ENCODE peak calls at places on chromosomes 13 and 19, in ten cellular contexts. One of them, this sample, is unnamed.
A peak's percentile ranks its signal among the peaks of the same experiment; 100 is the strongest.

GRCh38 chr13:38394777-38395504 is 45.3 kb downstream of the UFM1 start:
- DNase-seq in ascending aorta: no peak
- DNase-seq in thoracic aorta: no peak
- DNase-seq in spleen: no peak
- DNase-seq in ovary: no peak
- DNase-seq in AG04450: no peak
- DNase-seq in NB4: no peak
- DNase-seq in mucosa of descending colon: no peak
- DNase-seq in fibroblast of pulmonary artery: no peak
- DNase-seq in brain microvascular endothelial cell: no peak
- DNase-seq in this sample: no peak

GRCh38 chr13:44305845-44306244 is 67.8 kb upstream of the SERP2 start:
- DNase-seq in ascending aorta: no peak
- DNase-seq in thoracic aorta: no peak
- DNase-seq in spleen: no peak
- DNase-seq in ovary: no peak
- DNase-seq in AG04450: no peak
- DNase-seq in NB4: no peak
- DNase-seq in mucosa of descending colon: no peak
- DNase-seq in fibroblast of pulmonary artery: no peak
- DNase-seq in brain microvascular endothelial cell: no peak
- DNase-seq in this sample: no peak

GRCh38 chr19:10510301-10510802 is 6.9 kb downstream of the S1PR5 start:
- DNase-seq in ascending aorta: no peak
- DNase-seq in thoracic aorta: no peak
- DNase-seq in spleen: no peak
- DNase-seq in ovary: no peak
- DNase-seq in AG04450: no peak
- DNase-seq in NB4: peak; percentile 67
- DNase-seq in mucosa of descending colon: no peak
- DNase-seq in fibroblast of pulmonary artery: no peak
- DNase-seq in brain microvascular endothelial cell: no peak
- DNase-seq in this sample: no peak

GRCh38 chr13:44825951-44826350 is 163.3 kb downstream of the NUFIP1 start:
- DNase-seq in ascending aorta: no peak
- DNase-seq in thoracic aorta: no peak
- DNase-seq in spleen: no peak
- DNase-seq in ovary: no peak
- DNase-seq in AG04450: no peak
- DNase-seq in NB4: no peak
- DNase-seq in mucosa of descending colon: no peak
- DNase-seq in fibroblast of pulmonary artery: no peak
- DNase-seq in brain microvascular endothelial cell: no peak
- DNase-seq in this sample: no peak

GRCh38 chr19:38528213-38528755 is 89.5 kb downstream of the MAP4K1 start:
- DNase-seq in ascending aorta: no peak
- DNase-seq in thoracic aorta: no peak
- DNase-seq in spleen: no peak
- DNase-seq in ovary: no peak
- DNase-seq in AG04450: no peak
- DNase-seq in NB4: no peak
- DNase-seq in mucosa of descending colon: no peak
- DNase-seq in fibroblast of pulmonary artery: no peak
- DNase-seq in brain microvascular endothelial cell: no peak
- DNase-seq in this sample: no peak

GRCh38 chr13:107767119-107767518 is 448.2 kb downstream of the LIG4 start:
- DNase-seq in ascending aorta: no peak
- DNase-seq in thoracic aorta: no peak
- DNase-seq in spleen: no peak
- DNase-seq in ovary: no peak
- DNase-seq in AG04450: no peak
- DNase-seq in NB4: no peak
- DNase-seq in mucosa of descending colon: no peak
- DNase-seq in fibroblast of pulmonary artery: no peak
- DNase-seq in brain microvascular endothelial cell: no peak
- DNase-seq in this sample: peak; percentile 4

GRCh38 chr19:46202426-46202825 is 27.1 kb upstream of the IGFL1 start:
- DNase-seq in ascending aorta: no peak
- DNase-seq in thoracic aorta: no peak
- DNase-seq in spleen: no peak
- DNase-seq in ovary: no peak
- DNase-seq in AG04450: no peak
- DNase-seq in NB4: no peak
- DNase-seq in mucosa of descending colon: no peak
- DNase-seq in fibroblast of pulmonary artery: no peak
- DNase-seq in brain microvascular endothelial cell: no peak
- DNase-seq in this sample: no peak

GRCh38 chr13:99803141-99803540 is 168.4 kb downstream of the ZIC5 start:
- DNase-seq in ascending aorta: no peak
- DNase-seq in thoracic aorta: no peak
- DNase-seq in spleen: no peak
- DNase-seq in ovary: no peak
- DNase-seq in AG04450: no peak
- DNase-seq in NB4: no peak
- DNase-seq in mucosa of descending colon: no peak
- DNase-seq in fibroblast of pulmonary artery: no peak
- DNase-seq in brain microvascular endothelial cell: no peak
- DNase-seq in this sample: no peak

GRCh38 chr13:112768795-112769411 is 79.1 kb downstream of the ATP11A start:
- DNase-seq in ascending aorta: no peak
- DNase-seq in thoracic aorta: no peak
- DNase-seq in spleen: no peak
- DNase-seq in ovary: no peak
- DNase-seq in AG04450: no peak
- DNase-seq in NB4: no peak
- DNase-seq in mucosa of descending colon: no peak
- DNase-seq in fibroblast of pulmonary artery: no peak
- DNase-seq in brain microvascular endothelial cell: no peak
- DNase-seq in this sample: no peak

GRCh38 chr19:15181394-15181793 is 19.4 kb downstream of the NOTCH3 start:
- DNase-seq in ascending aorta: no peak
- DNase-seq in thoracic aorta: no peak
- DNase-seq in spleen: no peak
- DNase-seq in ovary: no peak
- DNase-seq in AG04450: no peak
- DNase-seq in NB4: no peak
- DNase-seq in mucosa of descending colon: no peak
- DNase-seq in fibroblast of pulmonary artery: no peak
- DNase-seq in brain microvascular endothelial cell: no peak
- DNase-seq in this sample: no peak

GRCh38 chr13:85247780-85248179 is 551.4 kb downstream of the SLITRK6 start:
- DNase-seq in ascending aorta: no peak
- DNase-seq in thoracic aorta: no peak
- DNase-seq in spleen: no peak
- DNase-seq in ovary: no peak
- DNase-seq in AG04450: no peak
- DNase-seq in NB4: no peak
- DNase-seq in mucosa of descending colon: no peak
- DNase-seq in fibroblast of pulmonary artery: no peak
- DNase-seq in brain microvascular endothelial cell: no peak
- DNase-seq in this sample: no peak

GRCh38 chr19:7859766-7860165 is 14.4 kb downstream of the PRR36 start:
- DNase-seq in ascending aorta: no peak
- DNase-seq in thoracic aorta: no peak
- DNase-seq in spleen: peak; percentile 40
- DNase-seq in ovary: no peak
- DNase-seq in AG04450: no peak
- DNase-seq in NB4: no peak
- DNase-seq in mucosa of descending colon: no peak
- DNase-seq in fibroblast of pulmonary artery: no peak
- DNase-seq in brain microvascular endothelial cell: no peak
- DNase-seq in this sample: no peak

GRCh38 chr13:39273953-39274352 is 235.7 kb downstream of the NHLRC3 start:
- DNase-seq in ascending aorta: no peak
- DNase-seq in thoracic aorta: no peak
- DNase-seq in spleen: no peak
- DNase-seq in ovary: no peak
- DNase-seq in AG04450: no peak
- DNase-seq in NB4: peak; percentile 46
- DNase-seq in mucosa of descending colon: no peak
- DNase-seq in fibroblast of pulmonary artery: peak; percentile 40
- DNase-seq in brain microvascular endothelial cell: no peak
- DNase-seq in this sample: no peak

GRCh38 chr13:113506025-113506685 is 15.6 kb upstream of the DCUN1D2 start:
- DNase-seq in ascending aorta: no peak
- DNase-seq in thoracic aorta: no peak
- DNase-seq in spleen: no peak
- DNase-seq in ovary: no peak
- DNase-seq in AG04450: no peak
- DNase-seq in NB4: peak; percentile 85
- DNase-seq in mucosa of descending colon: no peak
- DNase-seq in fibroblast of pulmonary artery: no peak
- DNase-seq in brain microvascular endothelial cell: no peak
- DNase-seq in this sample: no peak

GRCh38 chr19:17687141-17687856 is 855 bp downstream of the UNC13A start:
- DNase-seq in ascending aorta: no peak
- DNase-seq in thoracic aorta: no peak
- DNase-seq in spleen: no peak
- DNase-seq in ovary: no peak
- DNase-seq in AG04450: no peak
- DNase-seq in NB4: no peak
- DNase-seq in mucosa of descending colon: no peak
- DNase-seq in fibroblast of pulmonary artery: no peak
- DNase-seq in brain microvascular endothelial cell: no peak
- DNase-seq in this sample: no peak

GRCh38 chr13:30305456-30305855 is 1.9 kb downstream of the KATNAL1 start:
- DNase-seq in ascending aorta: no peak
- DNase-seq in thoracic aorta: no peak
- DNase-seq in spleen: no peak
- DNase-seq in ovary: no peak
- DNase-seq in AG04450: no peak
- DNase-seq in NB4: no peak
- DNase-seq in mucosa of descending colon: no peak
- DNase-seq in fibroblast of pulmonary artery: no peak
- DNase-seq in brain microvascular endothelial cell: no peak
- DNase-seq in this sample: no peak
- H3K4me3 ChIP-seq in ascending aorta: peak overlapping the region; percentile 93
- H3K4me3 ChIP-seq in thoracic aorta: peak overlapping the region; percentile 97
- H3K4me3 ChIP-seq in spleen: no peak overlapping the region
- H3K4me3 ChIP-seq in ovary: peak overlapping the region; percentile 96
- H3K4me3 ChIP-seq in AG04450: peak overlapping the region; percentile 90
- H3K4me3 ChIP-seq in NB4: peak overlapping the region; percentile 76
- H3K4me3 ChIP-seq in mucosa of descending colon: no peak overlapping the region
- H3K4me3 ChIP-seq in fibroblast of pulmonary artery: peak overlapping the region; percentile 78
- H3K4me3 ChIP-seq in brain microvascular endothelial cell: no peak overlapping the region
- H3K4me3 ChIP-seq in this sample: peak overlapping the region; percentile 84

DNA sequence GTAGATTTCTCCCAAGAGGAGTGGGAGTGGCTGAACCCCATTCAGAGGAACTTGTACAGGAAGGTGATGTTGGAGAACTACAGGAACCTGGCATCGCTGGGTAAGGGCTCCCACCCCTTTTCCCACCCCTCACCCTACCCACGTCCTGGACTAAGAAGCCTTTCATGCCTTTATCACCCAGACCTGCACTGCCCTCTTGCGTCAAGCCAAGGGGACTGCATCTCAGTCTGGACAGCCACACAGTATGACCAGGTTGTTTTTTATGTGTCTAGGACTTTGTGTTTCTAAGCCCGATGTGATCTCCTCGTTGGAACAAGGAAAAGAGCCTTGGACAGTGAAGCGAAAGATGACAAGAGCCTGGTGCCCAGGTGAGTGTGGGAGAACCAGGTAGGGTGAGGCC is 8.8 kb downstream of the ZFP28 start:
- DNase-seq in ascending aorta: no peak
- DNase-seq in thoracic aorta: no peak
- DNase-seq in spleen: no peak
- DNase-seq in ovary: no peak
- DNase-seq in AG04450: no peak
- DNase-seq in NB4: no peak
- DNase-seq in mucosa of descending colon: no peak
- DNase-seq in fibroblast of pulmonary artery: no peak
- DNase-seq in brain microvascular endothelial cell: no peak
- DNase-seq in this sample: no peak
- TF ChIP-seq CTCF in ascending aorta: no peak
- TF ChIP-seq CTCF in thoracic aorta: no peak
- TF ChIP-seq CTCF in spleen: no peak
- TF ChIP-seq CTCF in ovary: no peak
- TF ChIP-seq CTCF in AG04450: peak; percentile 10
- TF ChIP-seq CTCF in NB4: no peak
- TF ChIP-seq CTCF in mucosa of descending colon: no peak
- TF ChIP-seq CTCF in fibroblast of pulmonary artery: no peak
- TF ChIP-seq CTCF in brain microvascular endothelial cell: peak; percentile 39
- TF ChIP-seq CTCF in this sample: no peak

GRCh38 chr13:40585911-40586471 is 80.5 kb downstream of the FOXO1 start:
- DNase-seq in ascending aorta: no peak
- DNase-seq in thoracic aorta: no peak
- DNase-seq in spleen: no peak
- DNase-seq in ovary: no peak
- DNase-seq in AG04450: no peak
- DNase-seq in NB4: no peak
- DNase-seq in mucosa of descending colon: no peak
- DNase-seq in fibroblast of pulmonary artery: peak; percentile 39
- DNase-seq in brain microvascular endothelial cell: no peak
- DNase-seq in this sample: no peak

GRCh38 chr13:40590112-40590862 is 76.2 kb downstream of the FOXO1 start:
- DNase-seq in ascending aorta: no peak
- DNase-seq in thoracic aorta: no peak
- DNase-seq in spleen: no peak
- DNase-seq in ovary: no peak
- DNase-seq in AG04450: no peak
- DNase-seq in NB4: no peak
- DNase-seq in mucosa of descending colon: no peak
- DNase-seq in fibroblast of pulmonary artery: peak; percentile 40
- DNase-seq in brain microvascular endothelial cell: no peak
- DNase-seq in this sample: no peak

GRCh38 chr13:40589285-40590109 is 76.9 kb downstream of the FOXO1 start:
- DNase-seq in ascending aorta: peak; percentile 29
- DNase-seq in thoracic aorta: no peak
- DNase-seq in spleen: no peak
- DNase-seq in ovary: no peak
- DNase-seq in AG04450: no peak
- DNase-seq in NB4: peak; percentile 84
- DNase-seq in mucosa of descending colon: no peak
- DNase-seq in fibroblast of pulmonary artery: peak; percentile 90
- DNase-seq in brain microvascular endothelial cell: peak; percentile 76
- DNase-seq in this sample: peak; percentile 30

GRCh38 chr13:40586886-40587285 is 79.6 kb downstream of the FOXO1 start:
- DNase-seq in ascending aorta: no peak
- DNase-seq in thoracic aorta: no peak
- DNase-seq in spleen: no peak
- DNase-seq in ovary: no peak
- DNase-seq in AG04450: no peak
- DNase-seq in NB4: no peak
- DNase-seq in mucosa of descending colon: no peak
- DNase-seq in fibroblast of pulmonary artery: peak; percentile 46
- DNase-seq in brain microvascular endothelial cell: no peak
- DNase-seq in this sample: no peak

GRCh38 chr13:40588101-40588500 is 78.3 kb downstream of the FOXO1 start:
- DNase-seq in ascending aorta: no peak
- DNase-seq in thoracic aorta: no peak
- DNase-seq in spleen: no peak
- DNase-seq in ovary: no peak
- DNase-seq in AG04450: no peak
- DNase-seq in NB4: no peak
- DNase-seq in mucosa of descending colon: no peak
- DNase-seq in fibroblast of pulmonary artery: no peak
- DNase-seq in brain microvascular endothelial cell: no peak
- DNase-seq in this sample: no peak
- H3K4me3 ChIP-seq in ascending aorta: no peak overlapping the region
- H3K4me3 ChIP-seq in thoracic aorta: no peak overlapping the region
- H3K4me3 ChIP-seq in spleen: no peak overlapping the region
- H3K4me3 ChIP-seq in ovary: no peak overlapping the region
- H3K4me3 ChIP-seq in AG04450: no peak overlapping the region
- H3K4me3 ChIP-seq in NB4: no peak overlapping the region
- H3K4me3 ChIP-seq in mucosa of descending colon: no peak overlapping the region
- H3K4me3 ChIP-seq in fibroblast of pulmonary artery: no peak overlapping the region
- H3K4me3 ChIP-seq in brain microvascular endothelial cell: no peak overlapping the region
- H3K4me3 ChIP-seq in this sample: no peak overlapping the region

GRCh38 chr19:43723588-43723987 is 7.7 kb downstream of the IRGC start:
- DNase-seq in ascending aorta: no peak
- DNase-seq in thoracic aorta: no peak
- DNase-seq in spleen: no peak
- DNase-seq in ovary: no peak
- DNase-seq in AG04450: no peak
- DNase-seq in NB4: no peak
- DNase-seq in mucosa of descending colon: no peak
- DNase-seq in fibroblast of pulmonary artery: peak; percentile 27
- DNase-seq in brain microvascular endothelial cell: no peak
- DNase-seq in this sample: no peak
- TF ChIP-seq CTCF in ascending aorta: no peak
- TF ChIP-seq CTCF in thoracic aorta: no peak
- TF ChIP-seq CTCF in spleen: peak; percentile 9
- TF ChIP-seq CTCF in ovary: no peak
- TF ChIP-seq CTCF in AG04450: peak; percentile 20
- TF ChIP-seq CTCF in NB4: peak; percentile 8
- TF ChIP-seq CTCF in mucosa of descending colon: peak; percentile 7
- TF ChIP-seq CTCF in fibroblast of pulmonary artery: peak; percentile 42
- TF ChIP-seq CTCF in brain microvascular endothelial cell: peak; percentile 56
- TF ChIP-seq CTCF in this sample: peak; percentile 34

This sample was measured in epithelial cell of proximal tubule.